ENCODE peak calls at places on chromosomes 6 and 20, in seven cellular contexts. F is T-helper 2 cell, E is neural progenitor cell, N is activated T-helper 1 cell treated with Interleukin-2 at 50 U/mL for 16 hours, M is LHCN-M2, G is ELR, X is endodermal cell. V is an unnamed sample.

GRCh38 chr20:4041748-4042411 is 26.5 kb upstream of the RNF24 start:
- DNase-seq in X (peak), M (peak), E (no peak), G (peak), N (no peak), F (no peak), V (peak)

GRCh38 chr6:158377866-158378265 is 65.6 kb downstream of the TULP4 start:
- DNase-seq in G (peak), E (no peak), F (no peak), M (peak), X (no peak), N (no peak), V (no peak)

GRCh38 chr6:14499804-14500203 is 382.2 kb downstream of the CD83 start:
- DNase-seq in M (peak), G (peak), N (no peak), E (peak), X (peak), F (no peak), V (no peak)

GRCh38 chr6:44064089-44064947 is 62.9 kb downstream of the MRPL14 start:
- DNase-seq in M (peak), G (peak), N (no peak), E (peak), F (no peak), X (no peak), V (no peak)

GRCh38 chr6:127641905-127642304 is 64.9 kb downstream of the C6orf58 start:
- DNase-seq in N (no peak), X (peak), E (peak), M (peak), F (no peak), G (peak), V (no peak)

GRCh38 chr20:50691585-50692552 is 527 bp upstream of the RIPOR3 start:
- DNase-seq in M (peak), N (no peak), E (peak), X (peak), G (peak), F (no peak), V (no peak)

GRCh38 chr20:23331951-23332350 is 18.6 kb upstream of the NXT1 start:
- DNase-seq in N (no peak), X (no peak), E (peak), G (no peak), M (no peak), F (no peak), V (no peak)

GRCh38 chr6:156256161-156256560 is 521.0 kb upstream of the ARID1B start:
- DNase-seq in X (no peak), E (no peak), G (no peak), M (no peak), N (no peak), F (no peak), V (no peak)

GRCh38 chr6:39041072-39041471 is 7.5 kb upstream of the GLP1R start:
- DNase-seq in N (no peak), G (no peak), X (no peak), E (no peak), F (no peak), M (no peak), V (no peak)

GRCh38 chr20:35637266-35637665 is 21.6 kb downstream of the SPAG4 start:
- DNase-seq in E (no peak), M (no peak), X (no peak), N (no peak), F (no peak), G (no peak), V (no peak)

GRCh38 chr20:45735988-45736387 is 13.8 kb downstream of the SPINT4 start:
- DNase-seq in X (no peak), M (no peak), N (no peak), F (no peak), E (no peak), G (no peak), V (no peak)

GRCh38 chr6:165637591-165637990 is 25.4 kb downstream of the PDE10A start:
- DNase-seq in G (no peak), F (no peak), X (no peak), E (no peak), N (no peak), M (peak), V (no peak)

GRCh38 chr6:21265264-21266044 is 328.1 kb upstream of the SOX4 start:
- DNase-seq in G (peak), N (no peak), X (no peak), M (peak), E (no peak), F (no peak), V (no peak)

GRCh38 chr6:62429781-62430180 is 143.8 kb upstream of the KHDRBS2 start:
- DNase-seq in M (no peak), N (no peak), E (no peak), F (no peak), X (no peak), G (no peak), V (no peak)

GRCh38 chr20:23446505-23446904 is 6.2 kb downstream of the CST11 start:
- DNase-seq in E (peak), X (peak), M (peak), N (no peak), F (no peak), G (peak), V (no peak)

GRCh38 chr6:17584241-17584803 is 15.8 kb upstream of the FAM8A1 start:
- DNase-seq in G (peak), X (peak), N (no peak), M (peak), F (no peak), E (peak), V (peak)

GRCh38 chr20:45230631-45231030 is 9.5 kb downstream of the SEMG2 start:
- DNase-seq in F (no peak), M (no peak), E (no peak), G (no peak), N (no peak), X (no peak), V (no peak)

GRCh38 chr20:3068075-3068474 is 3.3 kb upstream of the OXT start:
- DNase-seq in M (peak), X (no peak), E (no peak), N (no peak), G (no peak), F (no peak), V (no peak)

GRCh38 chr20:62888910-62889309 is 27.3 kb upstream of the TCFL5 start:
- DNase-seq in E (no peak), G (no peak), F (no peak), N (no peak), M (no peak), X (no peak), V (no peak)

GRCh38 chr20:16615199-16615598 is 42.0 kb upstream of the KIF16B start:
- DNase-seq in G (peak), M (peak), N (no peak), X (no peak), F (no peak), E (no peak), V (no peak)

GRCh38 chr20:3218307-3218988 is 9.2 kb downstream of the ITPA start:
- DNase-seq in G (peak), E (peak), F (peak), X (peak), N (peak), M (no peak), V (no peak)

GRCh38 chr6:41051873-41052272 is 1.1 kb upstream of the APOBEC2 start:
- DNase-seq in X (no peak), E (no peak), F (no peak), N (no peak), G (no peak), M (no peak), V (no peak)

GRCh38 chr6:70669133-70669532 is 1.4 kb downstream of the SMAP1 start:
- DNase-seq in G (peak), N (no peak), E (no peak), X (no peak), M (no peak), F (no peak), V (no peak)

GRCh38 chr6:141024526-141024925 is 1108.2 kb upstream of the GJE1 start:
- DNase-seq in M (peak), G (no peak), N (no peak), X (no peak), E (no peak), F (no peak), V (no peak)